ENCODE peak calls at places on chromosome 7, in six cellular contexts. H, X, B, M, L and O are unnamed samples.

GRCh38 chr7:52586704-52587103 is 448.7 kb upstream of the POM121L12 start:
- DNase-seq in H (no peak), X (no peak), B (no peak), M (no peak), L (no peak), O (no peak)

GRCh38 chr7:38321515-38321944 is 48.1 kb upstream of the TARP start:
- DNase-seq in H (no peak), X (no peak), B (no peak), M (no peak), L (no peak), O (peak; percentile 79)

GRCh38 chr7:124100190-124100589 is 67.3 kb upstream of the TMEM229A start:
- DNase-seq in H (no peak), X (no peak), B (no peak), M (no peak), L (no peak), O (no peak)

GRCh38 chr7:111872837-111873646 is 310.8 kb upstream of the IMMP2L start:
- DNase-seq in H (no peak), X (no peak), B (no peak), M (no peak), L (no peak), O (no peak)

GRCh38 chr7:25396661-25397060 is 168.4 kb upstream of the NPVF start:
- DNase-seq in H (no peak), X (no peak), B (no peak), M (no peak), L (no peak), O (no peak)

GRCh38 chr7:84025332-84025927 is 169.2 kb downstream of the SEMA3A start:
- DNase-seq in H (no peak), X (no peak), B (no peak), M (peak; percentile 84), L (no peak), O (peak; percentile 80)

GRCh38 chr7:41861642-41862041 is 158.8 kb upstream of the INHBA start:
- DNase-seq in H (no peak), X (peak; percentile 79), B (no peak), M (no peak), L (no peak), O (no peak)

GRCh38 chr7:94418851-94419250 is 24.2 kb downstream of the COL1A2 start:
- DNase-seq in H (no peak), X (no peak), B (no peak), M (no peak), L (no peak), O (no peak)

GRCh38 chr7:112500619-112501018 is 19.8 kb downstream of the LSMEM1 start:
- DNase-seq in H (no peak), X (no peak), B (no peak), M (no peak), L (no peak), O (no peak)

GRCh38 chr7:94050046-94050445 is 45.9 kb upstream of the BET1 start:
- DNase-seq in H (no peak), X (no peak), B (no peak), M (no peak), L (no peak), O (no peak)

GRCh38 chr7:24715661-24716479 is 41.4 kb downstream of the GSDME start:
- DNase-seq in H (no peak), X (no peak), B (no peak), M (peak; percentile 25), L (peak; percentile 35), O (no peak)

GRCh38 chr7:44767134-44767911 is 18.7 kb downstream of the ZMIZ2 start:
- DNase-seq in H (no peak), X (no peak), B (no peak), M (no peak), L (no peak), O (no peak)

GRCh38 chr7:6422095-6422494 is 25.7 kb downstream of the DAGLB start:
- DNase-seq in H (no peak), X (no peak), B (no peak), M (no peak), L (no peak), O (no peak)

GRCh38 chr7:6423942-6424701 is 23.6 kb downstream of the DAGLB start:
- DNase-seq in H (peak; percentile 37), X (peak; percentile 74), B (no peak), M (no peak), L (no peak), O (peak; percentile 75)

GRCh38 chr7:6420680-6421079 is 27.1 kb downstream of the DAGLB start:
- DNase-seq in H (no peak), X (no peak), B (no peak), M (no peak), L (peak; percentile 44), O (no peak)

GRCh38 chr7:6424702-6425072 is 23.1 kb downstream of the DAGLB start:
- DNase-seq in H (no peak), X (no peak), B (no peak), M (no peak), L (no peak), O (no peak)

DNA sequence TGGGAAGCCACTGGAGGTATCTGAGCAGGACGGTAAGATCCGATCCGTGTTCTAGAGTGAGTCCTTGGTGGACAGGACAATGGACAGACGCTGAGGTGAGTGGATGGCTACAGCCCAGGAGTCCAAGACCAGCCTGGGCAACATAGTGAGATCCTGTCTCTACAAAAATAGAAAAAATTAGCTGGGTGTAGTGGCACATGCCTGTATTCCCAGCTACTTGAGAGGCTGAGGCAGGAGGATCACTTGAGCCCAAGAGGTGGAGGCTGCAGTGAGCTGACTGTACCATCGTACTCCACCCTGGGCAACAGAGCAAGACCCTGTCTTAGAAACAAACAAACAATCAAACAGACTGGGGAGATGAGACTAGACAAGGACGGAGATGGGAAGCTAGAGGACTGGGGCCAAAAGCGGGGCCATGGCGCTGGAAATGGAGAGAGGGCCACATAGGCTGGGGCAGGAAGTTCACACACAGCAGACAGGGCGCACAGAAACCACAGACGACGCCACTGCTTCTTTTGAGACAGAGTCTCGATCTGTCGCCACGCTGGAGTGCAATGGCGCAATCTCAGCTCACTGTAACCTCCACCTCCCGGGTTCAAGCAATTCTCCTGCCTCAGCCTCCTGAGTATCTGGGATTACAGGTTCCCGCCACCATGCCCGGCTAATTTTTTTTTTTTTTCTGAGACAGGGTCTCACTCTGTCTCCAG is 24.7 kb downstream of the DAGLB start:
- DNase-seq in H (no peak), X (peak; percentile 78), B (no peak), M (no peak), L (no peak), O (no peak)
- H3K36me3 ChIP-seq in H (peaks cover 74% of the 10 kb centered on the region), X (peaks cover 67% of the 10 kb centered on the region), B (peaks cover 9% of the 10 kb centered on the region), M (peaks cover 11% of the 10 kb centered on the region), L (peaks cover 29% of the 10 kb centered on the region), O (peaks cover 70% of the 10 kb centered on the region)

GRCh38 chr7:36192877-36193276 is 39.8 kb downstream of the EEPD1 start:
- DNase-seq in H (no peak), X (no peak), B (no peak), M (no peak), L (no peak), O (no peak)
- H3K4me3 ChIP-seq in H (no peak overlapping the region), X (no peak overlapping the region), B (no peak overlapping the region), M (no peak overlapping the region), L (no peak overlapping the region), O (no peak overlapping the region)

DNA sequence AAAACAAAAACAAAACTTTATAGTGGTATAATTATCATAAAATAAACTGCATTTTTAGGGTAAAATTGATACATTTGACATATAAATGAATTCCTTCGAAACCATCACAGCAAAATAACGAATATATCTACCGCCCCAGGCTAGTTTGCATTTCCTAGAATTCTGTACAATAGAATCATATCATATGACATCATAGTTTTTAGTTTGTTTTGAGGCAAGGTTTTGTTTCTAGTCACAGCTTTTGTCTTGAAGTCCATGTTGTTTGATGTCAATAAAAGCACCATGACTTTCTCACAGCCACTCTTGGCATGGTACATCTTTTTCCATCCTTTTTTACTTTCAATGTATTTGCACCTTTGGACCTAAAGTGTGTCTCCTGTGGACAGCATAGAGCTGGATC is 102.9 kb downstream of the FOXL3 start:
- DNase-seq in H (no peak), X (no peak), B (no peak), M (no peak), L (no peak), O (no peak)
- H3K9me3 ChIP-seq in H (peaks cover 39% of the 10 kb centered on the region), X (peaks cover 10% of the 10 kb centered on the region), B (no peaks in the 10 kb centered on the region), M (peaks cover 16% of the 10 kb centered on the region), L (no peaks in the 10 kb centered on the region), O (peaks cover 7% of the 10 kb centered on the region)

DNA sequence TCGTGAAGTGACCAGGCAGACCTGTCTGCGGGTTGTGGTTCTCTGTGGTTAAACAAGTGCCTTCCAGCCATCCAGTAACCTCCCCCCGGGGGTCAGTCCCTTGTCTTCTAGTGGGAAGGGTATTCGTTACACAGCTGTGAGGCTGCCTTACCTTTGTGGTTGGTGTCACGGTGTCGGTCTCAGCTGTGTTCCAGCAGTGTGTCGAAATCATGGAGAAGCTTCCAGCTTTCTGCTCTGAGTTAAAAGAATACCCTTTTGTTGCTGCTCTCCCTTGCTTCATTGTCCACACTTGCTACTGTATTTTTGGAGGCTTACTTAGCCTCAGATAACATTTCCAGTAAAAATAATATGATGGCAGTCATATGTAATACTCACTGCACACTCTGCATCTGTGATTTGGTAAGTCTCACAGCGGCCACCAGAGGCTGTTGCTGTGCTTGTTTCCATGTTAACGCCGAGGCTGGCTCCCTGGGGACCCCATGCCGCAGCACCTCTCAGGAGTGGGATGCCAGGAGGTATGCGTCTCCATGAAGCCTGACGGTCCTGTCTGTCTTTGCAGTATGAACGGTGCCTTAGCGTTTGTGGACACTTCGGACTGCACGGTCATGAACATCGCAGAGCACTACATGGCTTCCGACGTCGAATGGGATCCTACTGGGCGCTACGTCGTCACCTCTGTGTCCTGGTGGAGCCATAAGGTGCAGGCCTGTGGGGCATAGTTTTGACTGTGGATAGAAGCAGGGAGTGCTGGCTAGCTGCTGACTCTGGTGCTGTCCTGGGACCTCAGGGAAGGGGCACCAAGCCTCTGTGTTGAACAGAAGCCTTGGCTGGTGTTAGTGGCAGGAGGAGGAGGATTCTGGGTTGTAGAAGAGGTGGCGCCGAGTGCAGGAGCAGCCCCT is 20.5 kb downstream of the EIF3B start:
- DNase-seq in H (no peak), X (no peak), B (no peak), M (no peak), L (peak; percentile 42), O (no peak)
- H3K36me3 ChIP-seq in H (peaks cover 90% of the 10 kb centered on the region), X (peaks cover 90% of the 10 kb centered on the region), B (peaks cover 89% of the 10 kb centered on the region), M (peaks cover 48% of the 10 kb centered on the region), L (peaks cover 88% of the 10 kb centered on the region), O (peaks cover 81% of the 10 kb centered on the region)

GRCh38 chr7:158396982-158397862 is 190.4 kb downstream of the PTPRN2 start:
- DNase-seq in H (no peak), X (peak; percentile 59), B (no peak), M (no peak), L (no peak), O (no peak)
- H3K4me3 ChIP-seq in H (no peak overlapping the region), X (no peak overlapping the region), B (no peak overlapping the region), M (no peak overlapping the region), L (no peak overlapping the region), O (no peak overlapping the region)